ENCODE peak calls at places on chromosomes 6 and 20, in ten cellular contexts. One of them, this sample, is unnamed.

GRCh38 chr20:34892671-34893070 is 16.3 kb downstream of the ACSS2 start:
- DNase-seq in GM12891: no peak
- DNase-seq in prostate gland: no peak
- DNase-seq in sigmoid colon: no peak
- DNase-seq in spleen: no peak
- DNase-seq in esophagus muscularis mucosa: no peak
- DNase-seq in breast epithelium: no peak
- DNase-seq in transverse colon: no peak
- DNase-seq in H1: no peak
- DNase-seq in HL-60: no peak
- DNase-seq in this sample: no peak

GRCh38 chr6:137416376-137417109 is 77.7 kb downstream of the OLIG3 start:
- DNase-seq in GM12891: no peak
- DNase-seq in prostate gland: no peak
- DNase-seq in sigmoid colon: no peak
- DNase-seq in spleen: no peak
- DNase-seq in esophagus muscularis mucosa: no peak
- DNase-seq in breast epithelium: no peak
- DNase-seq in transverse colon: no peak
- DNase-seq in H1: no peak
- DNase-seq in HL-60: no peak
- DNase-seq in this sample: no peak

GRCh38 chr20:46243707-46244628 is 64.3 kb downstream of the CDH22 start:
- DNase-seq in GM12891: no peak
- DNase-seq in prostate gland: no peak
- DNase-seq in sigmoid colon: no peak
- DNase-seq in spleen: no peak
- DNase-seq in esophagus muscularis mucosa: no peak
- DNase-seq in breast epithelium: no peak
- DNase-seq in transverse colon: no peak
- DNase-seq in H1: no peak
- DNase-seq in HL-60: no peak
- DNase-seq in this sample: no peak

GRCh38 chr6:129419324-129419723 is 290.7 kb downstream of the ARHGAP18 start:
- DNase-seq in GM12891: no peak
- DNase-seq in prostate gland: no peak
- DNase-seq in sigmoid colon: no peak
- DNase-seq in spleen: no peak
- DNase-seq in esophagus muscularis mucosa: no peak
- DNase-seq in breast epithelium: no peak
- DNase-seq in transverse colon: no peak
- DNase-seq in H1: no peak
- DNase-seq in HL-60: no peak
- DNase-seq in this sample: no peak

GRCh38 chr6:99802396-99803031 is 191.5 kb downstream of the MCHR2 start:
- DNase-seq in GM12891: no peak
- DNase-seq in prostate gland: no peak
- DNase-seq in sigmoid colon: no peak
- DNase-seq in spleen: no peak
- DNase-seq in esophagus muscularis mucosa: peak; percentile 50
- DNase-seq in breast epithelium: no peak
- DNase-seq in transverse colon: no peak
- DNase-seq in H1: peak; percentile 93
- DNase-seq in HL-60: no peak
- DNase-seq in this sample: no peak

GRCh38 chr6:100210138-100210872 is 216.3 kb upstream of the MCHR2 start:
- DNase-seq in GM12891: no peak
- DNase-seq in prostate gland: no peak
- DNase-seq in sigmoid colon: no peak
- DNase-seq in spleen: no peak
- DNase-seq in esophagus muscularis mucosa: no peak
- DNase-seq in breast epithelium: no peak
- DNase-seq in transverse colon: no peak
- DNase-seq in H1: no peak
- DNase-seq in HL-60: no peak
- DNase-seq in this sample: peak; percentile 44

GRCh38 chr6:137933696-137934095 is 66.6 kb downstream of the TNFAIP3 start:
- DNase-seq in GM12891: no peak
- DNase-seq in prostate gland: no peak
- DNase-seq in sigmoid colon: peak; percentile 82
- DNase-seq in spleen: no peak
- DNase-seq in esophagus muscularis mucosa: no peak
- DNase-seq in breast epithelium: peak; percentile 56
- DNase-seq in transverse colon: no peak
- DNase-seq in H1: no peak
- DNase-seq in HL-60: no peak
- DNase-seq in this sample: no peak

GRCh38 chr20:32626859-32627636 is 41.9 kb upstream of the NOL4L start:
- DNase-seq in GM12891: no peak
- DNase-seq in prostate gland: no peak
- DNase-seq in sigmoid colon: no peak
- DNase-seq in spleen: peak; percentile 79
- DNase-seq in esophagus muscularis mucosa: no peak
- DNase-seq in breast epithelium: no peak
- DNase-seq in transverse colon: peak; percentile 24
- DNase-seq in H1: no peak
- DNase-seq in HL-60: peak; percentile 53
- DNase-seq in this sample: no peak

GRCh38 chr6:150016324-150017185 is 8.8 kb downstream of the RAET1L start:
- DNase-seq in GM12891: no peak
- DNase-seq in prostate gland: peak; percentile 74
- DNase-seq in sigmoid colon: no peak
- DNase-seq in spleen: peak; percentile 71
- DNase-seq in esophagus muscularis mucosa: no peak
- DNase-seq in breast epithelium: no peak
- DNase-seq in transverse colon: peak; percentile 35
- DNase-seq in H1: peak; percentile 57
- DNase-seq in HL-60: peak; percentile 52
- DNase-seq in this sample: peak; percentile 63

GRCh38 chr6:22873531-22874136 is 304.3 kb downstream of the HDGFL1 start:
- DNase-seq in GM12891: no peak
- DNase-seq in prostate gland: peak; percentile 45
- DNase-seq in sigmoid colon: peak; percentile 71
- DNase-seq in spleen: no peak
- DNase-seq in esophagus muscularis mucosa: no peak
- DNase-seq in breast epithelium: peak; percentile 39
- DNase-seq in transverse colon: no peak
- DNase-seq in H1: no peak
- DNase-seq in HL-60: no peak
- DNase-seq in this sample: peak; percentile 62

GRCh38 chr20:2762578-2763131 is 37.8 kb downstream of the CPXM1 start:
- DNase-seq in GM12891: no peak
- DNase-seq in prostate gland: no peak
- DNase-seq in sigmoid colon: no peak
- DNase-seq in spleen: peak; percentile 23
- DNase-seq in esophagus muscularis mucosa: no peak
- DNase-seq in breast epithelium: no peak
- DNase-seq in transverse colon: no peak
- DNase-seq in H1: no peak
- DNase-seq in HL-60: no peak
- DNase-seq in this sample: no peak
- TF ChIP-seq POLR2AphosphoS5 in GM12891: no peak
- TF ChIP-seq POLR2AphosphoS5 in prostate gland: no peak
- TF ChIP-seq POLR2AphosphoS5 in sigmoid colon: no peak
- TF ChIP-seq POLR2AphosphoS5 in spleen: no peak
- TF ChIP-seq POLR2AphosphoS5 in esophagus muscularis mucosa: no peak
- TF ChIP-seq POLR2AphosphoS5 in breast epithelium: no peak
- TF ChIP-seq POLR2AphosphoS5 in transverse colon: no peak
- TF ChIP-seq POLR2AphosphoS5 in H1: no peak
- TF ChIP-seq POLR2AphosphoS5 in HL-60: no peak
- TF ChIP-seq POLR2AphosphoS5 in this sample: no peak

GRCh38 chr6:7188492-7188891 is 80.7 kb downstream of the RREB1 start:
- DNase-seq in GM12891: peak; percentile 29
- DNase-seq in prostate gland: no peak
- DNase-seq in sigmoid colon: no peak
- DNase-seq in spleen: no peak
- DNase-seq in esophagus muscularis mucosa: no peak
- DNase-seq in breast epithelium: no peak
- DNase-seq in transverse colon: no peak
- DNase-seq in H1: no peak
- DNase-seq in HL-60: no peak
- DNase-seq in this sample: no peak

GRCh38 chr6:7184502-7184901 is 76.7 kb downstream of the RREB1 start:
- DNase-seq in GM12891: no peak
- DNase-seq in prostate gland: no peak
- DNase-seq in sigmoid colon: no peak
- DNase-seq in spleen: no peak
- DNase-seq in esophagus muscularis mucosa: no peak
- DNase-seq in breast epithelium: no peak
- DNase-seq in transverse colon: no peak
- DNase-seq in H1: no peak
- DNase-seq in HL-60: no peak
- DNase-seq in this sample: no peak

GRCh38 chr6:7178280-7178679 is 70.5 kb downstream of the RREB1 start:
- DNase-seq in GM12891: no peak
- DNase-seq in prostate gland: no peak
- DNase-seq in sigmoid colon: no peak
- DNase-seq in spleen: no peak
- DNase-seq in esophagus muscularis mucosa: no peak
- DNase-seq in breast epithelium: no peak
- DNase-seq in transverse colon: no peak
- DNase-seq in H1: no peak
- DNase-seq in HL-60: no peak
- DNase-seq in this sample: no peak

GRCh38 chr6:7185561-7185960 is 77.8 kb downstream of the RREB1 start:
- DNase-seq in GM12891: no peak
- DNase-seq in prostate gland: no peak
- DNase-seq in sigmoid colon: no peak
- DNase-seq in spleen: no peak
- DNase-seq in esophagus muscularis mucosa: no peak
- DNase-seq in breast epithelium: no peak
- DNase-seq in transverse colon: no peak
- DNase-seq in H1: no peak
- DNase-seq in HL-60: no peak
- DNase-seq in this sample: no peak

DNA sequence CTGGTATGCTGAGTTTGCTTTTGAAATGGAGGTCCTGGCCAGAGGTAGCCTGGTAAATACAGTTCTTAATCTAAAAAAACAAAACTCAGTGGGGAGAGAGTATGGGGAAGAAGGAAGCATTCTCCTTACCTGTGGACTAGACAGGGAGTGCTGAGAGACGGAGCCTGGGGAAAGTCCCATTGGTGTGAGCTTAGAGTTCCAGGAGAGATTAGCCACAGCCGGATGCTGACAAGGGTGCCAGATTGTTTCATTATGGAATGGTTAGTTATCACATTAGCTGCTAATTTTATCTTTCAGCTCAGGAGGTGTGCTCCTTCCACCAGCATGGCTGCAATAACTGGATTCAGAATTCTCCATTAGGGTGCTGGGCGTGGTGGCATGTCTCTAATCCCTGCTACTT is 75.9 kb downstream of the RREB1 start:
- DNase-seq in GM12891: no peak
- DNase-seq in prostate gland: no peak
- DNase-seq in sigmoid colon: no peak
- DNase-seq in spleen: no peak
- DNase-seq in esophagus muscularis mucosa: no peak
- DNase-seq in breast epithelium: no peak
- DNase-seq in transverse colon: no peak
- DNase-seq in H1: no peak
- DNase-seq in HL-60: no peak
- DNase-seq in this sample: no peak
- TF ChIP-seq POLR2AphosphoS5 in GM12891: no peak
- TF ChIP-seq POLR2AphosphoS5 in prostate gland: no peak
- TF ChIP-seq POLR2AphosphoS5 in sigmoid colon: no peak
- TF ChIP-seq POLR2AphosphoS5 in spleen: no peak
- TF ChIP-seq POLR2AphosphoS5 in esophagus muscularis mucosa: no peak
- TF ChIP-seq POLR2AphosphoS5 in breast epithelium: no peak
- TF ChIP-seq POLR2AphosphoS5 in transverse colon: no peak
- TF ChIP-seq POLR2AphosphoS5 in H1: no peak
- TF ChIP-seq POLR2AphosphoS5 in HL-60: no peak
- TF ChIP-seq POLR2AphosphoS5 in this sample: no peak

GRCh38 chr20:25408170-25408547 is 686 bp downstream of the GINS1 start:
- DNase-seq in GM12891: no peak
- DNase-seq in prostate gland: no peak
- DNase-seq in sigmoid colon: no peak
- DNase-seq in spleen: no peak
- DNase-seq in esophagus muscularis mucosa: no peak
- DNase-seq in breast epithelium: no peak
- DNase-seq in transverse colon: no peak
- DNase-seq in H1: no peak
- DNase-seq in HL-60: no peak
- DNase-seq in this sample: no peak

GRCh38 chr20:25402583-25402982 is 4.9 kb upstream of the GINS1 start:
- DNase-seq in GM12891: no peak
- DNase-seq in prostate gland: no peak
- DNase-seq in sigmoid colon: no peak
- DNase-seq in spleen: no peak
- DNase-seq in esophagus muscularis mucosa: no peak
- DNase-seq in breast epithelium: no peak
- DNase-seq in transverse colon: no peak
- DNase-seq in H1: no peak
- DNase-seq in HL-60: no peak
- DNase-seq in this sample: no peak

GRCh38 chr20:25408890-25409289 is 1.4 kb downstream of the GINS1 start:
- DNase-seq in GM12891: no peak
- DNase-seq in prostate gland: no peak
- DNase-seq in sigmoid colon: no peak
- DNase-seq in spleen: no peak
- DNase-seq in esophagus muscularis mucosa: no peak
- DNase-seq in breast epithelium: no peak
- DNase-seq in transverse colon: no peak
- DNase-seq in H1: no peak
- DNase-seq in HL-60: no peak
- DNase-seq in this sample: no peak

GRCh38 chr20:25407311-25408169 is at the start of gene GINS1:
- DNase-seq in GM12891: peak; percentile 86
- DNase-seq in prostate gland: peak; percentile 71
- DNase-seq in sigmoid colon: peak; percentile 80
- DNase-seq in spleen: peak; percentile 92
- DNase-seq in esophagus muscularis mucosa: no peak
- DNase-seq in breast epithelium: peak; percentile 50
- DNase-seq in transverse colon: peak; percentile 85
- DNase-seq in H1: peak; percentile 100
- DNase-seq in HL-60: peak; percentile 93
- DNase-seq in this sample: peak; percentile 90
- TF ChIP-seq POLR2AphosphoS5 in GM12891: peak; percentile 81
- TF ChIP-seq POLR2AphosphoS5 in prostate gland: peak; percentile 94
- TF ChIP-seq POLR2AphosphoS5 in sigmoid colon: peak; percentile 71
- TF ChIP-seq POLR2AphosphoS5 in spleen: peak; percentile 84
- TF ChIP-seq POLR2AphosphoS5 in esophagus muscularis mucosa: peak; percentile 63
- TF ChIP-seq POLR2AphosphoS5 in breast epithelium: peak; percentile 23
- TF ChIP-seq POLR2AphosphoS5 in transverse colon: peak; percentile 48
- TF ChIP-seq POLR2AphosphoS5 in H1: peak; percentile 98
- TF ChIP-seq POLR2AphosphoS5 in HL-60: peak; percentile 92
- TF ChIP-seq POLR2AphosphoS5 in this sample: peak; percentile 64

DNA sequence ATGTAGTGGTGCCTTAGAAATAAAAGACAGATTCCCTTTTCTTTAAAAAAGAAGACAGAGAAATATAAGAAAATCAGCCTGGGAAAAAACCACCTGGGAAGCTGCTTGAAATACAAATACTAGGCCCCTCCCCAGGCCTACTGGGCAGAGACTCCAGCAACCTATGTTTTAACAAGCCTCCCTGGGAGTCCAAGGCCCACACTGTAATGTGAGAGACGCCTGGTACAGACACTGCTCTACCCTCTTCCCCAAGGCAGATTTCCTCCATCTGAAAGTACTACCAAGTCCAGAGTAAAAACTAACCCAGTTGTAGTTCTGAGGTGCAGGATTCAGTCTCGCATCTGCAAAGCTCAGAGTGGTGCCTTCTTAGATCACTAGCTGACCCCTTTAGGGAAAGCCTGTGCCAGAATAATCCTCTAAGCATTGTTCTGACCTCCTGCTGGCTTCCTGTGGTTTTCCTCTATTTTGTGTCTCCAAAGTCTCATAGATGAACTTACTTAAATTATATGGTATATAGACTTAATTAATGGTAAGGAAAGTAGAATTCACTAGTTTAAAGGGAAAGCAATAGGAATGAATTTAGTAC is 270.2 kb upstream of the SLC35B3 start:
- DNase-seq in GM12891: no peak
- DNase-seq in prostate gland: no peak
- DNase-seq in sigmoid colon: no peak
- DNase-seq in spleen: no peak
- DNase-seq in esophagus muscularis mucosa: no peak
- DNase-seq in breast epithelium: no peak
- DNase-seq in transverse colon: no peak
- DNase-seq in H1: no peak
- DNase-seq in HL-60: no peak
- DNase-seq in this sample: no peak
- TF ChIP-seq POLR2AphosphoS5 in GM12891: no peak
- TF ChIP-seq POLR2AphosphoS5 in prostate gland: no peak
- TF ChIP-seq POLR2AphosphoS5 in sigmoid colon: no peak
- TF ChIP-seq POLR2AphosphoS5 in spleen: no peak
- TF ChIP-seq POLR2AphosphoS5 in esophagus muscularis mucosa: no peak
- TF ChIP-seq POLR2AphosphoS5 in breast epithelium: no peak
- TF ChIP-seq POLR2AphosphoS5 in transverse colon: no peak
- TF ChIP-seq POLR2AphosphoS5 in H1: no peak
- TF ChIP-seq POLR2AphosphoS5 in HL-60: no peak
- TF ChIP-seq POLR2AphosphoS5 in this sample: no peak